ENCODE peak calls at places on chromosomes 6 and 20, in ten cellular contexts. One of them, this sample, is unnamed.

GRCh38 chr6:7035837-7036249 is 71.9 kb upstream of the RREB1 start:
- DNase-seq in brain microvascular endothelial cell: no peak
- DNase-seq in HS-27A: no peak
- DNase-seq in astrocyte of the spinal cord: no peak
- DNase-seq in stimulated activated CD4-positive, alpha-beta T cell treated with anti-CD3 and anti-CD28 coated beads, Interleukin-1b, Interleukin-23, amount 100 ng/mL, for 48 hours: no peak
- DNase-seq in activated naive CD4-positive, alpha-beta T cell treated with Interleukin-2 at 50 U/mL for 16 hours: no peak
- DNase-seq in NCI-H1105: no peak
- DNase-seq in mucosa of gallbladder: no peak
- DNase-seq in activated T-helper 2 cell treated with anti-CD3 and anti-CD28 coated beads, Interferon-gamma antibody, Interleukin-2, Interleukin-4, amounts not matched to agents 10 μg/mL and 5 μg/mL and 100 μg/mL, durations not matched to agents 14 hours and 24 hours and 36 hours: no peak
- DNase-seq in activated CD8-positive, alpha-beta memory T cell treated with anti-CD3 and anti-CD28 coated beads, Interleukin-2, amount 50 U/mL, for 48 hours: no peak
- DNase-seq in this sample: no peak

GRCh38 chr20:31857861-31858835 is 12.2 kb downstream of the DUSP15 start:
- DNase-seq in brain microvascular endothelial cell: no peak
- DNase-seq in HS-27A: no peak
- DNase-seq in astrocyte of the spinal cord: no peak
- DNase-seq in stimulated activated CD4-positive, alpha-beta T cell treated with anti-CD3 and anti-CD28 coated beads, Interleukin-1b, Interleukin-23, amount 100 ng/mL, for 48 hours: no peak
- DNase-seq in activated naive CD4-positive, alpha-beta T cell treated with Interleukin-2 at 50 U/mL for 16 hours: no peak
- DNase-seq in NCI-H1105: no peak
- DNase-seq in mucosa of gallbladder: no peak
- DNase-seq in activated T-helper 2 cell treated with anti-CD3 and anti-CD28 coated beads, Interferon-gamma antibody, Interleukin-2, Interleukin-4, amounts not matched to agents 10 μg/mL and 5 μg/mL and 100 μg/mL, durations not matched to agents 14 hours and 24 hours and 36 hours: no peak
- DNase-seq in activated CD8-positive, alpha-beta memory T cell treated with anti-CD3 and anti-CD28 coated beads, Interleukin-2, amount 50 U/mL, for 48 hours: no peak
- DNase-seq in this sample: peak; percentile 78

GRCh38 chr6:158707826-158708225 is 58.0 kb downstream of the SYTL3 start:
- DNase-seq in brain microvascular endothelial cell: no peak
- DNase-seq in HS-27A: no peak
- DNase-seq in astrocyte of the spinal cord: peak; percentile 59
- DNase-seq in stimulated activated CD4-positive, alpha-beta T cell treated with anti-CD3 and anti-CD28 coated beads, Interleukin-1b, Interleukin-23, amount 100 ng/mL, for 48 hours: no peak
- DNase-seq in activated naive CD4-positive, alpha-beta T cell treated with Interleukin-2 at 50 U/mL for 16 hours: no peak
- DNase-seq in NCI-H1105: no peak
- DNase-seq in mucosa of gallbladder: no peak
- DNase-seq in activated T-helper 2 cell treated with anti-CD3 and anti-CD28 coated beads, Interferon-gamma antibody, Interleukin-2, Interleukin-4, amounts not matched to agents 10 μg/mL and 5 μg/mL and 100 μg/mL, durations not matched to agents 14 hours and 24 hours and 36 hours: no peak
- DNase-seq in activated CD8-positive, alpha-beta memory T cell treated with anti-CD3 and anti-CD28 coated beads, Interleukin-2, amount 50 U/mL, for 48 hours: no peak
- DNase-seq in this sample: no peak

GRCh38 chr6:48765352-48765961 is 654.5 kb upstream of the PTCHD4 start:
- DNase-seq in brain microvascular endothelial cell: peak; percentile 57
- DNase-seq in HS-27A: no peak
- DNase-seq in astrocyte of the spinal cord: peak; percentile 78
- DNase-seq in stimulated activated CD4-positive, alpha-beta T cell treated with anti-CD3 and anti-CD28 coated beads, Interleukin-1b, Interleukin-23, amount 100 ng/mL, for 48 hours: no peak
- DNase-seq in activated naive CD4-positive, alpha-beta T cell treated with Interleukin-2 at 50 U/mL for 16 hours: no peak
- DNase-seq in NCI-H1105: peak; percentile 57
- DNase-seq in mucosa of gallbladder: peak; percentile 28
- DNase-seq in activated T-helper 2 cell treated with anti-CD3 and anti-CD28 coated beads, Interferon-gamma antibody, Interleukin-2, Interleukin-4, amounts not matched to agents 10 μg/mL and 5 μg/mL and 100 μg/mL, durations not matched to agents 14 hours and 24 hours and 36 hours: no peak
- DNase-seq in activated CD8-positive, alpha-beta memory T cell treated with anti-CD3 and anti-CD28 coated beads, Interleukin-2, amount 50 U/mL, for 48 hours: no peak
- DNase-seq in this sample: peak; percentile 7

GRCh38 chr6:31352497-31353368 is 4.2 kb downstream of the HLA-B start:
- DNase-seq in brain microvascular endothelial cell: no peak
- DNase-seq in HS-27A: no peak
- DNase-seq in astrocyte of the spinal cord: no peak
- DNase-seq in stimulated activated CD4-positive, alpha-beta T cell treated with anti-CD3 and anti-CD28 coated beads, Interleukin-1b, Interleukin-23, amount 100 ng/mL, for 48 hours: no peak
- DNase-seq in activated naive CD4-positive, alpha-beta T cell treated with Interleukin-2 at 50 U/mL for 16 hours: peak; percentile 31
- DNase-seq in NCI-H1105: no peak
- DNase-seq in mucosa of gallbladder: no peak
- DNase-seq in activated T-helper 2 cell treated with anti-CD3 and anti-CD28 coated beads, Interferon-gamma antibody, Interleukin-2, Interleukin-4, amounts not matched to agents 10 μg/mL and 5 μg/mL and 100 μg/mL, durations not matched to agents 14 hours and 24 hours and 36 hours: no peak
- DNase-seq in activated CD8-positive, alpha-beta memory T cell treated with anti-CD3 and anti-CD28 coated beads, Interleukin-2, amount 50 U/mL, for 48 hours: no peak
- DNase-seq in this sample: no peak

GRCh38 chr20:46073443-46073842 is 16.3 kb downstream of the NCOA5 start:
- DNase-seq in brain microvascular endothelial cell: no peak
- DNase-seq in HS-27A: no peak
- DNase-seq in astrocyte of the spinal cord: no peak
- DNase-seq in stimulated activated CD4-positive, alpha-beta T cell treated with anti-CD3 and anti-CD28 coated beads, Interleukin-1b, Interleukin-23, amount 100 ng/mL, for 48 hours: no peak
- DNase-seq in activated naive CD4-positive, alpha-beta T cell treated with Interleukin-2 at 50 U/mL for 16 hours: no peak
- DNase-seq in NCI-H1105: no peak
- DNase-seq in mucosa of gallbladder: no peak
- DNase-seq in activated T-helper 2 cell treated with anti-CD3 and anti-CD28 coated beads, Interferon-gamma antibody, Interleukin-2, Interleukin-4, amounts not matched to agents 10 μg/mL and 5 μg/mL and 100 μg/mL, durations not matched to agents 14 hours and 24 hours and 36 hours: no peak
- DNase-seq in activated CD8-positive, alpha-beta memory T cell treated with anti-CD3 and anti-CD28 coated beads, Interleukin-2, amount 50 U/mL, for 48 hours: no peak
- DNase-seq in this sample: no peak

GRCh38 chr6:159094444-159095252 is 49.9 kb upstream of the TAGAP start:
- DNase-seq in brain microvascular endothelial cell: no peak
- DNase-seq in HS-27A: no peak
- DNase-seq in astrocyte of the spinal cord: no peak
- DNase-seq in stimulated activated CD4-positive, alpha-beta T cell treated with anti-CD3 and anti-CD28 coated beads, Interleukin-1b, Interleukin-23, amount 100 ng/mL, for 48 hours: peak; percentile 57
- DNase-seq in activated naive CD4-positive, alpha-beta T cell treated with Interleukin-2 at 50 U/mL for 16 hours: peak; percentile 53
- DNase-seq in NCI-H1105: no peak
- DNase-seq in mucosa of gallbladder: no peak
- DNase-seq in activated T-helper 2 cell treated with anti-CD3 and anti-CD28 coated beads, Interferon-gamma antibody, Interleukin-2, Interleukin-4, amounts not matched to agents 10 μg/mL and 5 μg/mL and 100 μg/mL, durations not matched to agents 14 hours and 24 hours and 36 hours: no peak
- DNase-seq in activated CD8-positive, alpha-beta memory T cell treated with anti-CD3 and anti-CD28 coated beads, Interleukin-2, amount 50 U/mL, for 48 hours: peak; percentile 76
- DNase-seq in this sample: peak; percentile 70

GRCh38 chr6:16154904-16155303 is 26.0 kb downstream of the MYLIP start:
- DNase-seq in brain microvascular endothelial cell: peak; percentile 59
- DNase-seq in HS-27A: no peak
- DNase-seq in astrocyte of the spinal cord: peak; percentile 88
- DNase-seq in stimulated activated CD4-positive, alpha-beta T cell treated with anti-CD3 and anti-CD28 coated beads, Interleukin-1b, Interleukin-23, amount 100 ng/mL, for 48 hours: no peak
- DNase-seq in activated naive CD4-positive, alpha-beta T cell treated with Interleukin-2 at 50 U/mL for 16 hours: no peak
- DNase-seq in NCI-H1105: no peak
- DNase-seq in mucosa of gallbladder: no peak
- DNase-seq in activated T-helper 2 cell treated with anti-CD3 and anti-CD28 coated beads, Interferon-gamma antibody, Interleukin-2, Interleukin-4, amounts not matched to agents 10 μg/mL and 5 μg/mL and 100 μg/mL, durations not matched to agents 14 hours and 24 hours and 36 hours: no peak
- DNase-seq in activated CD8-positive, alpha-beta memory T cell treated with anti-CD3 and anti-CD28 coated beads, Interleukin-2, amount 50 U/mL, for 48 hours: no peak
- DNase-seq in this sample: no peak

GRCh38 chr6:57252975-57253374 is 30.9 kb upstream of the RAB23 start:
- DNase-seq in brain microvascular endothelial cell: no peak
- DNase-seq in HS-27A: no peak
- DNase-seq in astrocyte of the spinal cord: peak; percentile 71
- DNase-seq in stimulated activated CD4-positive, alpha-beta T cell treated with anti-CD3 and anti-CD28 coated beads, Interleukin-1b, Interleukin-23, amount 100 ng/mL, for 48 hours: no peak
- DNase-seq in activated naive CD4-positive, alpha-beta T cell treated with Interleukin-2 at 50 U/mL for 16 hours: no peak
- DNase-seq in NCI-H1105: no peak
- DNase-seq in mucosa of gallbladder: no peak
- DNase-seq in activated T-helper 2 cell treated with anti-CD3 and anti-CD28 coated beads, Interferon-gamma antibody, Interleukin-2, Interleukin-4, amounts not matched to agents 10 μg/mL and 5 μg/mL and 100 μg/mL, durations not matched to agents 14 hours and 24 hours and 36 hours: no peak
- DNase-seq in activated CD8-positive, alpha-beta memory T cell treated with anti-CD3 and anti-CD28 coated beads, Interleukin-2, amount 50 U/mL, for 48 hours: no peak
- DNase-seq in this sample: no peak

GRCh38 chr20:1456300-1456699 is 10.3 kb downstream of the NSFL1C start:
- DNase-seq in brain microvascular endothelial cell: peak; percentile 52
- DNase-seq in HS-27A: no peak
- DNase-seq in astrocyte of the spinal cord: peak; percentile 64
- DNase-seq in stimulated activated CD4-positive, alpha-beta T cell treated with anti-CD3 and anti-CD28 coated beads, Interleukin-1b, Interleukin-23, amount 100 ng/mL, for 48 hours: no peak
- DNase-seq in activated naive CD4-positive, alpha-beta T cell treated with Interleukin-2 at 50 U/mL for 16 hours: no peak
- DNase-seq in NCI-H1105: no peak
- DNase-seq in mucosa of gallbladder: no peak
- DNase-seq in activated T-helper 2 cell treated with anti-CD3 and anti-CD28 coated beads, Interferon-gamma antibody, Interleukin-2, Interleukin-4, amounts not matched to agents 10 μg/mL and 5 μg/mL and 100 μg/mL, durations not matched to agents 14 hours and 24 hours and 36 hours: no peak
- DNase-seq in activated CD8-positive, alpha-beta memory T cell treated with anti-CD3 and anti-CD28 coated beads, Interleukin-2, amount 50 U/mL, for 48 hours: no peak
- DNase-seq in this sample: no peak

GRCh38 chr20:50481741-50482140 is 28.4 kb upstream of the PTPN1 start:
- DNase-seq in brain microvascular endothelial cell: no peak
- DNase-seq in HS-27A: no peak
- DNase-seq in astrocyte of the spinal cord: no peak
- DNase-seq in stimulated activated CD4-positive, alpha-beta T cell treated with anti-CD3 and anti-CD28 coated beads, Interleukin-1b, Interleukin-23, amount 100 ng/mL, for 48 hours: no peak
- DNase-seq in activated naive CD4-positive, alpha-beta T cell treated with Interleukin-2 at 50 U/mL for 16 hours: no peak
- DNase-seq in NCI-H1105: no peak
- DNase-seq in mucosa of gallbladder: no peak
- DNase-seq in activated T-helper 2 cell treated with anti-CD3 and anti-CD28 coated beads, Interferon-gamma antibody, Interleukin-2, Interleukin-4, amounts not matched to agents 10 μg/mL and 5 μg/mL and 100 μg/mL, durations not matched to agents 14 hours and 24 hours and 36 hours: no peak
- DNase-seq in activated CD8-positive, alpha-beta memory T cell treated with anti-CD3 and anti-CD28 coated beads, Interleukin-2, amount 50 U/mL, for 48 hours: no peak
- DNase-seq in this sample: no peak

GRCh38 chr6:136723780-136724179 is 68.5 kb downstream of the MAP3K5 start:
- DNase-seq in brain microvascular endothelial cell: no peak
- DNase-seq in HS-27A: no peak
- DNase-seq in astrocyte of the spinal cord: no peak
- DNase-seq in stimulated activated CD4-positive, alpha-beta T cell treated with anti-CD3 and anti-CD28 coated beads, Interleukin-1b, Interleukin-23, amount 100 ng/mL, for 48 hours: peak; percentile 20
- DNase-seq in activated naive CD4-positive, alpha-beta T cell treated with Interleukin-2 at 50 U/mL for 16 hours: peak; percentile 64
- DNase-seq in NCI-H1105: no peak
- DNase-seq in mucosa of gallbladder: no peak
- DNase-seq in activated T-helper 2 cell treated with anti-CD3 and anti-CD28 coated beads, Interferon-gamma antibody, Interleukin-2, Interleukin-4, amounts not matched to agents 10 μg/mL and 5 μg/mL and 100 μg/mL, durations not matched to agents 14 hours and 24 hours and 36 hours: no peak
- DNase-seq in activated CD8-positive, alpha-beta memory T cell treated with anti-CD3 and anti-CD28 coated beads, Interleukin-2, amount 50 U/mL, for 48 hours: no peak
- DNase-seq in this sample: no peak

GRCh38 chr6:43779864-43780260 is 9.9 kb downstream of the VEGFA start:
- DNase-seq in brain microvascular endothelial cell: no peak
- DNase-seq in HS-27A: no peak
- DNase-seq in astrocyte of the spinal cord: peak; percentile 13
- DNase-seq in stimulated activated CD4-positive, alpha-beta T cell treated with anti-CD3 and anti-CD28 coated beads, Interleukin-1b, Interleukin-23, amount 100 ng/mL, for 48 hours: no peak
- DNase-seq in activated naive CD4-positive, alpha-beta T cell treated with Interleukin-2 at 50 U/mL for 16 hours: no peak
- DNase-seq in NCI-H1105: no peak
- DNase-seq in mucosa of gallbladder: no peak
- DNase-seq in activated T-helper 2 cell treated with anti-CD3 and anti-CD28 coated beads, Interferon-gamma antibody, Interleukin-2, Interleukin-4, amounts not matched to agents 10 μg/mL and 5 μg/mL and 100 μg/mL, durations not matched to agents 14 hours and 24 hours and 36 hours: no peak
- DNase-seq in activated CD8-positive, alpha-beta memory T cell treated with anti-CD3 and anti-CD28 coated beads, Interleukin-2, amount 50 U/mL, for 48 hours: no peak
- DNase-seq in this sample: no peak

GRCh38 chr6:78749326-78749725 is 118.0 kb upstream of the IRAK1BP1 start:
- DNase-seq in brain microvascular endothelial cell: no peak
- DNase-seq in HS-27A: no peak
- DNase-seq in astrocyte of the spinal cord: peak; percentile 24
- DNase-seq in stimulated activated CD4-positive, alpha-beta T cell treated with anti-CD3 and anti-CD28 coated beads, Interleukin-1b, Interleukin-23, amount 100 ng/mL, for 48 hours: no peak
- DNase-seq in activated naive CD4-positive, alpha-beta T cell treated with Interleukin-2 at 50 U/mL for 16 hours: no peak
- DNase-seq in NCI-H1105: no peak
- DNase-seq in mucosa of gallbladder: no peak
- DNase-seq in activated T-helper 2 cell treated with anti-CD3 and anti-CD28 coated beads, Interferon-gamma antibody, Interleukin-2, Interleukin-4, amounts not matched to agents 10 μg/mL and 5 μg/mL and 100 μg/mL, durations not matched to agents 14 hours and 24 hours and 36 hours: no peak
- DNase-seq in activated CD8-positive, alpha-beta memory T cell treated with anti-CD3 and anti-CD28 coated beads, Interleukin-2, amount 50 U/mL, for 48 hours: no peak
- DNase-seq in this sample: no peak

This sample was measured in GM10248.